ENCODE peak calls at places on chromosomes 7 and 10, in eight cellular contexts. One of them, this sample, is unnamed.

GRCh38 chr7:40493609-40494041 is 358.8 kb downstream of the SUGCT start:
- DNase-seq in GM12865: no peak
- DNase-seq in Panc1: no peak
- DNase-seq in colonic mucosa: no peak
- DNase-seq in DND-41: no peak
- DNase-seq in GM12878: no peak
- DNase-seq in CD4-positive, alpha-beta T cell: no peak
- DNase-seq in endothelial cell: no peak
- DNase-seq in this sample: peak

GRCh38 chr7:137916564-137916963 is 69.8 kb upstream of the DGKI start:
- DNase-seq in GM12865: peak
- DNase-seq in Panc1: no peak
- DNase-seq in colonic mucosa: no peak
- DNase-seq in DND-41: no peak
- DNase-seq in GM12878: no peak
- DNase-seq in CD4-positive, alpha-beta T cell: no peak
- DNase-seq in endothelial cell: no peak
- DNase-seq in this sample: no peak

GRCh38 chr7:47340490-47340889 is 241.4 kb downstream of the TNS3 start:
- DNase-seq in GM12865: no peak
- DNase-seq in Panc1: no peak
- DNase-seq in colonic mucosa: no peak
- DNase-seq in DND-41: no peak
- DNase-seq in GM12878: no peak
- DNase-seq in CD4-positive, alpha-beta T cell: no peak
- DNase-seq in endothelial cell: no peak
- DNase-seq in this sample: no peak

GRCh38 chr7:136868496-136869005 is at the start of gene CHRM2:
- DNase-seq in GM12865: no peak
- DNase-seq in Panc1: no peak
- DNase-seq in colonic mucosa: no peak
- DNase-seq in DND-41: no peak
- DNase-seq in GM12878: no peak
- DNase-seq in CD4-positive, alpha-beta T cell: no peak
- DNase-seq in endothelial cell: peak
- DNase-seq in this sample: no peak

GRCh38 chr7:80259-81236 is 111.8 kb upstream of the FAM20C start:
- DNase-seq in GM12865: no peak
- DNase-seq in Panc1: no peak
- DNase-seq in colonic mucosa: peak
- DNase-seq in DND-41: no peak
- DNase-seq in GM12878: no peak
- DNase-seq in CD4-positive, alpha-beta T cell: no peak
- DNase-seq in endothelial cell: no peak
- DNase-seq in this sample: no peak

GRCh38 chr10:82278401-82279182 is 403.6 kb downstream of the NRG3 start:
- DNase-seq in GM12865: peak
- DNase-seq in Panc1: no peak
- DNase-seq in colonic mucosa: no peak
- DNase-seq in DND-41: no peak
- DNase-seq in GM12878: no peak
- DNase-seq in CD4-positive, alpha-beta T cell: no peak
- DNase-seq in endothelial cell: no peak
- DNase-seq in this sample: no peak

GRCh38 chr7:105450177-105450861 is 61.6 kb upstream of the SRPK2 start:
- DNase-seq in GM12865: no peak
- DNase-seq in Panc1: no peak
- DNase-seq in colonic mucosa: no peak
- DNase-seq in DND-41: no peak
- DNase-seq in GM12878: no peak
- DNase-seq in CD4-positive, alpha-beta T cell: no peak
- DNase-seq in endothelial cell: no peak
- DNase-seq in this sample: no peak

GRCh38 chr10:101305241-101306230 is 48.4 kb upstream of the BTRC start:
- DNase-seq in GM12865: no peak
- DNase-seq in Panc1: no peak
- DNase-seq in colonic mucosa: no peak
- DNase-seq in DND-41: no peak
- DNase-seq in GM12878: no peak
- DNase-seq in CD4-positive, alpha-beta T cell: no peak
- DNase-seq in endothelial cell: no peak
- DNase-seq in this sample: no peak

GRCh38 chr7:85750454-85750949 is 563.6 kb upstream of the SEMA3D start:
- DNase-seq in GM12865: peak
- DNase-seq in Panc1: peak
- DNase-seq in colonic mucosa: peak
- DNase-seq in DND-41: peak
- DNase-seq in GM12878: no peak
- DNase-seq in CD4-positive, alpha-beta T cell: no peak
- DNase-seq in endothelial cell: peak
- DNase-seq in this sample: peak

GRCh38 chr10:62885656-62886461 is 69.7 kb upstream of the EGR2 start:
- DNase-seq in GM12865: no peak
- DNase-seq in Panc1: no peak
- DNase-seq in colonic mucosa: no peak
- DNase-seq in DND-41: no peak
- DNase-seq in GM12878: no peak
- DNase-seq in CD4-positive, alpha-beta T cell: no peak
- DNase-seq in endothelial cell: no peak
- DNase-seq in this sample: peak

GRCh38 chr7:43905954-43906326 is 456 bp downstream of the URGCP start:
- DNase-seq in GM12865: peak
- DNase-seq in Panc1: no peak
- DNase-seq in colonic mucosa: peak
- DNase-seq in DND-41: peak
- DNase-seq in GM12878: no peak
- DNase-seq in CD4-positive, alpha-beta T cell: peak
- DNase-seq in endothelial cell: peak
- DNase-seq in this sample: no peak

GRCh38 chr7:30968747-30969603 is 5.2 kb downstream of the GHRHR start:
- DNase-seq in GM12865: no peak
- DNase-seq in Panc1: no peak
- DNase-seq in colonic mucosa: peak
- DNase-seq in DND-41: no peak
- DNase-seq in GM12878: no peak
- DNase-seq in CD4-positive, alpha-beta T cell: no peak
- DNase-seq in endothelial cell: no peak
- DNase-seq in this sample: no peak

GRCh38 chr7:43119371-43120069 is 7.1 kb downstream of the HECW1 start:
- DNase-seq in GM12865: no peak
- DNase-seq in Panc1: no peak
- DNase-seq in colonic mucosa: no peak
- DNase-seq in DND-41: no peak
- DNase-seq in GM12878: no peak
- DNase-seq in CD4-positive, alpha-beta T cell: no peak
- DNase-seq in endothelial cell: no peak
- DNase-seq in this sample: peak

GRCh38 chr7:88758355-88759215 is 915 bp upstream of the ZNF804B start:
- DNase-seq in GM12865: no peak
- DNase-seq in Panc1: no peak
- DNase-seq in colonic mucosa: no peak
- DNase-seq in DND-41: no peak
- DNase-seq in GM12878: no peak
- DNase-seq in CD4-positive, alpha-beta T cell: no peak
- DNase-seq in endothelial cell: peak
- DNase-seq in this sample: no peak
- TF ChIP-seq CTCF in GM12865: no peak
- TF ChIP-seq CTCF in Panc1: no peak
- TF ChIP-seq CTCF in colonic mucosa: no peak
- TF ChIP-seq CTCF in DND-41: no peak
- TF ChIP-seq CTCF in GM12878: no peak
- TF ChIP-seq CTCF in CD4-positive, alpha-beta T cell: no peak
- TF ChIP-seq CTCF in endothelial cell: no peak
- TF ChIP-seq CTCF in this sample: no peak

DNA sequence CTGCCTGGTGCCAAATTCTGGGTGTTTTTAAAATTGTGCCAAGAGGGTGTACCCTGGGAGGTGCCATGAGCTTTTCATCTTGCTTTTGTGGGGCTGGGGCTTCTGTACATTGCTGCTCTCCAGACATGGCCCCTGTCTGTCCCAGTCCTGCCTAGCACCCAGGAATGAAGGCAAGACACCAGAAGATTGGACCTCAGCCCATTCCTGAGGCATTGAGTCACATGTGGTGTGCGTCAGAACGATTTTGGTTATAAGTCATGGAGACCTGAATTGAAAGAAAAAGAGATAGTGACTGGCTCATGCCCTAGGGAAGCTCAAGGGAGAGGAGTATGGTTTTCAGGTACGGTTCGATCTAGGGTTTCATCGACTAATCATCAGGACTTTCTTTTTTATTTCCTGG is 493.2 kb downstream of the TYW1 start:
- DNase-seq in GM12865: no peak
- DNase-seq in Panc1: no peak
- DNase-seq in colonic mucosa: no peak
- DNase-seq in DND-41: no peak
- DNase-seq in GM12878: no peak
- DNase-seq in CD4-positive, alpha-beta T cell: no peak
- DNase-seq in endothelial cell: no peak
- DNase-seq in this sample: no peak
- TF ChIP-seq CTCF in GM12865: no peak
- TF ChIP-seq CTCF in Panc1: no peak
- TF ChIP-seq CTCF in colonic mucosa: no peak
- TF ChIP-seq CTCF in DND-41: no peak
- TF ChIP-seq CTCF in GM12878: no peak
- TF ChIP-seq CTCF in CD4-positive, alpha-beta T cell: no peak
- TF ChIP-seq CTCF in endothelial cell: no peak
- TF ChIP-seq CTCF in this sample: no peak

GRCh38 chr7:101217388-101218235 is at the start of the genes PLOD3 and ZNHIT1:
- DNase-seq in GM12865: peak
- DNase-seq in Panc1: peak
- DNase-seq in colonic mucosa: peak
- DNase-seq in DND-41: peak
- DNase-seq in GM12878: peak
- DNase-seq in CD4-positive, alpha-beta T cell: peak
- DNase-seq in endothelial cell: peak
- DNase-seq in this sample: peak

GRCh38 chr7:101216001-101216859 is 1.2 kb downstream of the PLOD3 start:
- DNase-seq in GM12865: peak
- DNase-seq in Panc1: no peak
- DNase-seq in colonic mucosa: peak
- DNase-seq in DND-41: no peak
- DNase-seq in GM12878: no peak
- DNase-seq in CD4-positive, alpha-beta T cell: no peak
- DNase-seq in endothelial cell: no peak
- DNase-seq in this sample: no peak

GRCh38 chr7:101218236-101219130 is 518 bp downstream of the ZNHIT1 start:
- DNase-seq in GM12865: no peak
- DNase-seq in Panc1: no peak
- DNase-seq in colonic mucosa: no peak
- DNase-seq in DND-41: no peak
- DNase-seq in GM12878: no peak
- DNase-seq in CD4-positive, alpha-beta T cell: no peak
- DNase-seq in endothelial cell: no peak
- DNase-seq in this sample: no peak

GRCh38 chr7:101220295-101220694 is 2.3 kb downstream of the ZNHIT1 start:
- DNase-seq in GM12865: no peak
- DNase-seq in Panc1: no peak
- DNase-seq in colonic mucosa: no peak
- DNase-seq in DND-41: no peak
- DNase-seq in GM12878: no peak
- DNase-seq in CD4-positive, alpha-beta T cell: no peak
- DNase-seq in endothelial cell: no peak
- DNase-seq in this sample: no peak

GRCh38 chr7:101216860-101217387 is 457 bp downstream of the PLOD3 start:
- DNase-seq in GM12865: no peak
- DNase-seq in Panc1: no peak
- DNase-seq in colonic mucosa: no peak
- DNase-seq in DND-41: no peak
- DNase-seq in GM12878: no peak
- DNase-seq in CD4-positive, alpha-beta T cell: no peak
- DNase-seq in endothelial cell: peak
- DNase-seq in this sample: no peak
- TF ChIP-seq CTCF in GM12865: peak
- TF ChIP-seq CTCF in Panc1: no peak
- TF ChIP-seq CTCF in colonic mucosa: no peak
- TF ChIP-seq CTCF in DND-41: no peak
- TF ChIP-seq CTCF in GM12878: no peak
- TF ChIP-seq CTCF in CD4-positive, alpha-beta T cell: no peak
- TF ChIP-seq CTCF in endothelial cell: no peak
- TF ChIP-seq CTCF in this sample: no peak

GRCh38 chr7:1923409-1924053 is 253.5 kb downstream of the ELFN1 start:
- DNase-seq in GM12865: no peak
- DNase-seq in Panc1: no peak
- DNase-seq in colonic mucosa: no peak
- DNase-seq in DND-41: no peak
- DNase-seq in GM12878: no peak
- DNase-seq in CD4-positive, alpha-beta T cell: no peak
- DNase-seq in endothelial cell: no peak
- DNase-seq in this sample: no peak

GRCh38 chr7:1922870-1923236 is 252.8 kb downstream of the ELFN1 start:
- DNase-seq in GM12865: no peak
- DNase-seq in Panc1: no peak
- DNase-seq in colonic mucosa: no peak
- DNase-seq in DND-41: no peak
- DNase-seq in GM12878: no peak
- DNase-seq in CD4-positive, alpha-beta T cell: no peak
- DNase-seq in endothelial cell: no peak
- DNase-seq in this sample: peak

GRCh38 chr7:1920886-1921285 is 250.8 kb downstream of the ELFN1 start:
- DNase-seq in GM12865: no peak
- DNase-seq in Panc1: no peak
- DNase-seq in colonic mucosa: no peak
- DNase-seq in DND-41: no peak
- DNase-seq in GM12878: no peak
- DNase-seq in CD4-positive, alpha-beta T cell: no peak
- DNase-seq in endothelial cell: no peak
- DNase-seq in this sample: no peak

GRCh38 chr7:1920266-1920681 is 250.2 kb downstream of the ELFN1 start:
- DNase-seq in GM12865: no peak
- DNase-seq in Panc1: no peak
- DNase-seq in colonic mucosa: no peak
- DNase-seq in DND-41: peak
- DNase-seq in GM12878: no peak
- DNase-seq in CD4-positive, alpha-beta T cell: peak
- DNase-seq in endothelial cell: no peak
- DNase-seq in this sample: no peak

DNA sequence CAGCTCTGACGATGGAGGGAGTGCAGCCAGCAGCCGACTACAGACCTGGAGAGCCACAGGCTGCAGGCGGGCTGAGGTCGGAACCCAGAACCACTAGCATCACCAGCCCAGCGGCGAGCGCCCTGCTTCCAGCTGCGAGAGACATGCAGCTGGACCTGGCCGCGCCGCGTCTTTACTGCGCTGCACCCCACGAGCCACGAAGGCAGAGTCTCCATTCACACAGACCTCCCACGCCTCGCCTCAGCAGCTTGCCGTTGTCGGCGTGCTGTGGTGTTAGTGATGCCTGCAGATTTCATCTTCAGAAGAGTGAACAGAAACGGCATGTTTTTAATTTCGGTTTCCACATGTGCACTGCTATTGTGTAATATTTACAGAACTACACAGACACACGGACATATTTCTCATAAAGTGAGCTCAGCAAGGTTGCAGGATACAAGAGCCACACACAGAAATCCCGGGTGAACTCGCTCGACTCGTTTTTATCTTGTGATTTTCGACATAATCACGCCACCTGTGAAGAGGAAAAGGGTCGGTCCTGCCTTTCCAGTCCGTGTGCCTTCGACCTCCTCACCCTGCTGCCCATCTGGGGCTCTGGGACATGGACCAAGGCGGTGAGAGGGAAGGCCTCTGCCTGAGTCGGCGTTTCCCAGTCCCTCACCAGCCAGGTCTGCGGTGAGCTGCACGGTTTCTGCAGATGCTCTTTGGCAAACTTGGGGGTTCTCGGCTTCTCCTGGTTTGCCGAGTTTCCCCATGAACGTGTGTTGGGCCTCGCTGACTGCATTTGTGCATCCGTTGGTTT is 252.2 kb downstream of the ELFN1 start:
- DNase-seq in GM12865: no peak
- DNase-seq in Panc1: no peak
- DNase-seq in colonic mucosa: no peak
- DNase-seq in DND-41: no peak
- DNase-seq in GM12878: no peak
- DNase-seq in CD4-positive, alpha-beta T cell: peak
- DNase-seq in endothelial cell: no peak
- DNase-seq in this sample: peak
- TF ChIP-seq CTCF in GM12865: no peak
- TF ChIP-seq CTCF in Panc1: no peak
- TF ChIP-seq CTCF in colonic mucosa: no peak
- TF ChIP-seq CTCF in DND-41: no peak
- TF ChIP-seq CTCF in GM12878: no peak
- TF ChIP-seq CTCF in CD4-positive, alpha-beta T cell: no peak
- TF ChIP-seq CTCF in endothelial cell: no peak
- TF ChIP-seq CTCF in this sample: no peak